ENCODE peak calls at places on chromosomes 2 and 18, in nine cellular contexts. S is cardiac muscle cell, K is psoas muscle, V is lower lobe of right lung, M is OCI-LY7, A is GM12878, T is breast epithelium, J is heart right ventricle, H is adrenal gland. L is an unnamed sample. For H3K9me3, the result is how much of the 10 kb centered on the place peaks cover.

GRCh38 chr2:206127656-206128055 is 31.6 kb downstream of the NDUFS1 start:
- DNase-seq in M (peak), V (no peak), S (no peak), A (no peak), J (no peak), H (no peak), K (no peak), T (no peak), L (no peak)

GRCh38 chr2:67625178-67625577 is 228.0 kb downstream of the ETAA1 start:
- DNase-seq in V (no peak), T (no peak), A (no peak), H (no peak), K (no peak), M (no peak), S (peak), J (no peak), L (no peak)

GRCh38 chr2:86649119-86649947 is 25.7 kb upstream of the RNF103 start:
- DNase-seq in T (no peak), K (no peak), V (no peak), M (no peak), J (no peak), S (no peak), A (no peak), H (no peak), L (no peak)

GRCh38 chr2:237546876-237547395 is 19.4 kb upstream of the PRLH start:
- DNase-seq in K (no peak), A (no peak), H (no peak), J (no peak), M (no peak), V (no peak), T (no peak), S (no peak), L (no peak)

GRCh38 chr18:76619342-76620315 is 124.6 kb upstream of the ZNF516 start:
- DNase-seq in A (no peak), S (peak), K (peak), H (peak), V (peak), M (no peak), T (no peak), J (peak), L (no peak)

GRCh38 chr2:128358941-128359731 is 40.5 kb upstream of the HS6ST1 start:
- DNase-seq in T (peak), S (no peak), M (no peak), J (peak), H (no peak), A (no peak), V (no peak), K (no peak), L (no peak)

GRCh38 chr2:203705184-203705583 is 1.3 kb upstream of the CD28 start:
- DNase-seq in M (peak), T (no peak), S (no peak), A (no peak), H (no peak), K (no peak), V (no peak), J (no peak), L (no peak)

GRCh38 chr2:240350006-240350355 is 85.5 kb upstream of the GPC1 start:
- DNase-seq in S (no peak), V (no peak), K (no peak), M (no peak), J (no peak), A (no peak), T (no peak), H (no peak), L (no peak)

GRCh38 chr2:6759689-6760088 is 106.0 kb downstream of the CMPK2 start:
- DNase-seq in H (no peak), J (no peak), M (no peak), T (no peak), V (no peak), S (no peak), K (no peak), A (no peak), L (no peak)

GRCh38 chr2:3377279-3377611 is 373 bp downstream of the EIPR1 start:
- DNase-seq in M (peak), T (no peak), A (peak), H (no peak), J (peak), K (peak), S (peak), V (no peak), L (no peak)

GRCh38 chr18:23921716-23922285 is 92.8 kb upstream of the TTC39C start:
- DNase-seq in K (no peak), M (no peak), J (no peak), V (no peak), T (no peak), A (no peak), S (no peak), H (no peak), L (no peak)

GRCh38 chr2:64222351-64222750 is 78.1 kb upstream of the PELI1 start:
- DNase-seq in A (no peak), S (peak), M (no peak), H (peak), J (peak), T (no peak), K (no peak), V (no peak), L (no peak)

GRCh38 chr2:116450990-116451389 is 1363.5 kb upstream of the DDX18 start:
- DNase-seq in K (no peak), V (no peak), J (no peak), T (no peak), M (no peak), H (no peak), A (no peak), S (no peak), L (no peak)

GRCh38 chr2:144703852-144704324 is 184.0 kb upstream of the ZEB2 start:
- DNase-seq in M (peak), K (peak), J (peak), V (peak), H (peak), S (peak), A (no peak), T (no peak), L (peak)

GRCh38 chr2:215535726-215536125 is 99.9 kb upstream of the FN1 start:
- DNase-seq in A (no peak), H (no peak), T (no peak), K (no peak), V (no peak), J (no peak), S (no peak), M (no peak), L (no peak)

GRCh38 chr2:47064076-47064475 is 91.0 kb downstream of the STPG4 start:
- DNase-seq in A (no peak), H (no peak), K (no peak), T (no peak), S (no peak), M (no peak), V (no peak), J (no peak), L (no peak)

GRCh38 chr18:44887227-44887631 is 206.5 kb downstream of the SETBP1 start:
- DNase-seq in H (no peak), A (peak), T (no peak), M (no peak), V (no peak), S (peak), K (no peak), J (peak), L (no peak)

GRCh38 chr2:240384711-240385450 is 50.6 kb upstream of the GPC1 start:
- DNase-seq in V (peak), J (no peak), H (peak), K (peak), S (no peak), T (no peak), M (no peak), A (no peak), L (no peak)

GRCh38 chr2:176105078-176105726 is 1.9 kb upstream of the HOXD11 start:
- DNase-seq in S (no peak), T (no peak), M (no peak), K (no peak), V (no peak), A (no peak), J (no peak), H (no peak), L (no peak)

GRCh38 chr2:84458436-84459027 is 548 bp downstream of the SUCLG1 start:
- DNase-seq in H (peak), A (no peak), T (no peak), S (peak), V (no peak), J (peak), K (no peak), M (peak), L (no peak)

GRCh38 chr2:241855245-241855887 is 3.3 kb downstream of the PDCD1 start:
- DNase-seq in A (no peak), K (no peak), M (no peak), J (no peak), T (no peak), H (no peak), S (no peak), V (peak), L (no peak)

GRCh38 chr18:12299862-12300261 is 8.2 kb upstream of the TUBB6 start:
- DNase-seq in H (no peak), S (no peak), J (no peak), V (no peak), A (no peak), K (no peak), M (no peak), T (no peak), L (no peak)

GRCh38 chr2:201404699-201405275 is 46.5 kb downstream of the TRAK2 start:
- DNase-seq in S (no peak), K (no peak), V (no peak), T (no peak), M (no peak), A (no peak), H (no peak), J (no peak), L (no peak)

GRCh38 chr18:46809145-46809544 is 52.3 kb upstream of the ST8SIA5 start:
- DNase-seq in H (no peak), T (no peak), K (no peak), A (no peak), J (no peak), M (no peak), S (no peak), V (no peak), L (no peak)

GRCh38 chr2:25168256-25169072 is at the start of gene POMC:
- DNase-seq in K (peak), T (no peak), M (no peak), S (peak), J (no peak), H (peak), V (peak), A (no peak), L (no peak)

GRCh38 chr2:114089636-114090325 is 199.9 kb downstream of the ACTR3 start:
- DNase-seq in A (no peak), K (no peak), V (no peak), J (no peak), S (no peak), M (no peak), H (no peak), T (no peak), L (no peak)

GRCh38 chr18:23301971-23302370 is 151.1 kb upstream of the RIOK3 start:
- DNase-seq in T (no peak), H (no peak), K (no peak), V (no peak), J (no peak), M (peak), S (no peak), A (no peak), L (no peak)

GRCh38 chr2:23596316-23596885 is 211.4 kb downstream of the KLHL29 start:
- DNase-seq in V (no peak), H (peak), A (no peak), T (no peak), K (peak), J (no peak), M (no peak), S (peak), L (no peak)

GRCh38 chr2:74474899-74475298 is 2.4 kb upstream of the MRPL53 start:
- DNase-seq in S (peak), A (no peak), V (no peak), M (no peak), K (no peak), H (no peak), J (no peak), T (no peak), L (no peak)

GRCh38 chr2:96374211-96374951 is 38.8 kb downstream of the NCAPH start:
- DNase-seq in A (no peak), H (peak), V (no peak), T (peak), J (peak), M (no peak), K (no peak), S (peak), L (no peak)

GRCh38 chr2:18651842-18652774 is 62.7 kb upstream of the NT5C1B start:
- DNase-seq in M (no peak), J (no peak), A (no peak), V (no peak), H (no peak), S (peak), K (no peak), T (no peak), L (peak)

GRCh38 chr18:63365909-63366269 is 1.1 kb downstream of the KDSR start:
- DNase-seq in J (no peak), A (no peak), K (no peak), V (no peak), T (no peak), S (peak), H (peak), M (peak), L (no peak)

GRCh38 chr18:48244530-48244929 is 164.7 kb downstream of the ZBTB7C start:
- DNase-seq in M (no peak), S (no peak), A (no peak), T (no peak), V (no peak), J (no peak), K (no peak), H (no peak), L (no peak)
- H3K9me3 ChIP-seq in M (under half), S (under half), A (under half), T (under half), V (under half), J (under half), K (under half), H (under half), L (under half)

GRCh38 chr2:108417254-108417653 is 31.8 kb upstream of the GCC2 start:
- DNase-seq in T (no peak), J (no peak), M (peak), K (no peak), A (no peak), S (no peak), H (no peak), V (no peak), L (no peak)
- TF ChIP-seq CTCF in T (no peak), J (peak), M (peak), K (no peak), A (peak), S (no peak), H (no peak), V (peak), L (no peak)

DNA sequence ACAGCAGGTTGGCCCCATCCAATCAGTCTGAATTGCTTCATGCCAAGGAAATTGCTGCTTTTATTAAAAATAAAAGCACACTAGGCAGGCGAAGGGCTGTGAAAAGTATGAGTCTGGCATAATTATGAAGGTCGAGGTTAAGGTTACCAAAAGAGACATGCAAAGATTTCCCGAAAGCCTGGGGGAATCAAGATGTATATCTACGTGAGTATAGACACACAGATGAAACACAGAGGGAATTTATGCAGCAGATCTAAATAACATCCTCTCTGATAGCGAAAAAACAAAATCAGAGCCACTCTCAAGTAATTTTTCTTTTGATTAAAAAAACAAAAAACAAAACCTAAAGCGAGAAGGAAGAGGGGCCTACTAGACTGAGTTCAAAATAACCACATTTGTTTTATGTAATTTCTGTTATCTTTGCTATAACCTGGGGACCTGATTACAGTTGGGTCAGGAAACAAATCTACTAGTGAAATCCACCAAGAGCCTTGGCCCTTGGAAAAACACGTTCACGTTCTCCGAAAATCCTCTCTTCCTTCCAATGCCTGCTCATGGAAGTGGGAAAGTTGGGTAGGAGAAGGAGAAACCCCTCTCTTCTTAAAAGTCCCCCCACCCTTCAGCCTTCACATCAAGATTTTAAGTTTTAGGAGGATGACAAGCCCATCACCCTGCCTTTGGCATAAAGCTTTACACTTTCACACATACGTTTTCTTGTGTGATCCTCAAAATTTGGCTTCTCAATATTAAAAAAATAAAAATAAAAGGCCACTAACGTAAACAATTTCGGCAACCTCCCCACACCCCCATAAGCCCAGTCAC is 1.4 kb downstream of the AAK1 start:
- DNase-seq in V (no peak), T (no peak), K (no peak), H (no peak), J (no peak), S (no peak), M (no peak), A (no peak), L (no peak)
- H3K4me3 ChIP-seq in V (peak), T (peak), K (peak), H (peak), J (peak), S (peak), M (peak), A (peak), L (peak)

DNA sequence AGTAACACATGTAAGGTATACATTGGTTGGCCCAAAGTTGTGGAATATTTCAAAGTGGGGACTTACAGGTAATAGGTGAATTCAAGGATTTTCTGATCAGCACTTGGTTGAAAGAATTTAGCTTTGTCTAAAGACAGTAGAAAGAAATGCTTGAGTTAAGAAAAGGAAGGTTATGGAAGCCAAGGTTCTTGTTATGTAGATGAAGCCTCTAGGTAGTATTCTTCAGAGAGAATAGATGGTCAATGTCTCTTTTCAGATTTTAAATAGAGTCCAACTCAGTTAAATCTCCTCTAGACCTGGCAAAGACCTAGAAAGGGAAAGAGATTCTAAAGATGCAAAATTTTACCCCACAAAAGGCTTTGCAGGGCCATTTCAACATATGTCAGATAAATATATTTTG is 157.4 kb downstream of the ANKRD30B start:
- DNase-seq in A (no peak), S (no peak), J (no peak), M (no peak), K (no peak), H (no peak), V (no peak), T (no peak), L (no peak)
- H3K9me3 ChIP-seq in A (under half), S (under half), J (under half), M (under half), K (under half), H (under half), V (under half), T (under half), L (under half)

GRCh38 chr18:36572135-36572856 is 256.5 kb downstream of the TPGS2 start:
- DNase-seq in M (peak), A (peak), H (peak), V (no peak), T (no peak), K (peak), J (no peak), S (peak), L (no peak)
- TF ChIP-seq CTCF in M (peak), A (peak), H (peak), V (peak), T (no peak), K (peak), J (peak), S (peak), L (peak)

GRCh38 chr18:75204978-75205759 is 3.8 kb downstream of the PTGR3 start:
- DNase-seq in A (no peak), T (no peak), K (no peak), S (no peak), V (no peak), M (no peak), H (no peak), J (no peak), L (no peak)

GRCh38 chr18:75202976-75203375 is 6.0 kb downstream of the PTGR3 start:
- DNase-seq in T (no peak), H (no peak), M (no peak), J (no peak), K (no peak), A (no peak), S (no peak), V (no peak), L (no peak)

GRCh38 chr18:75203456-75204261 is 5.3 kb downstream of the PTGR3 start:
- DNase-seq in J (no peak), H (no peak), M (no peak), K (no peak), T (no peak), V (no peak), A (no peak), S (peak), L (no peak)

GRCh38 chr18:75205760-75206109 is 3.2 kb downstream of the PTGR3 start:
- DNase-seq in A (no peak), V (no peak), S (no peak), J (no peak), H (no peak), K (no peak), T (no peak), M (no peak), L (no peak)

GRCh38 chr18:75204262-75204977 is 4.5 kb downstream of the PTGR3 start:
- DNase-seq in H (peak), V (peak), J (no peak), M (no peak), A (no peak), T (no peak), S (peak), K (peak), L (no peak)
- H3K4me3 ChIP-seq in H (peak), V (peak), J (peak), M (no peak), A (peak), T (peak), S (peak), K (peak), L (peak)

GRCh38 chr2:11333431-11334183 is 10.8 kb downstream of the ROCK2 start:
- DNase-seq in T (no peak), V (no peak), H (no peak), S (no peak), K (no peak), A (no peak), J (no peak), M (no peak), L (no peak)

GRCh38 chr2:11338580-11338979 is 5.9 kb downstream of the ROCK2 start:
- DNase-seq in K (no peak), V (no peak), S (no peak), J (no peak), T (no peak), A (no peak), H (no peak), M (no peak), L (no peak)

GRCh38 chr2:11337909-11338308 is 6.5 kb downstream of the ROCK2 start:
- DNase-seq in T (no peak), J (no peak), K (no peak), S (no peak), V (no peak), A (no peak), M (no peak), H (no peak), L (no peak)

GRCh38 chr2:11339508-11340083 is 4.8 kb downstream of the ROCK2 start:
- DNase-seq in J (no peak), H (no peak), A (no peak), K (no peak), M (no peak), S (no peak), V (no peak), T (no peak), L (no peak)

GRCh38 chr2:11336189-11336588 is 8.2 kb downstream of the ROCK2 start:
- DNase-seq in J (no peak), H (no peak), K (no peak), M (no peak), S (no peak), A (no peak), T (no peak), V (no peak), L (no peak)
- H3K9me3 ChIP-seq in J (under half), H (under half), K (under half), M (under half), S (under half), A (under half), T (under half), V (under half), L (under half)

L was measured in AG04450.